ENCODE peak calls at places on chromosomes 7 and 10, in five cellular contexts. O is left ventricle myocardium superior; W is naive thymus-derived CD8-positive, alpha-beta T cell; T is NB4; B is retina. G is an unnamed sample.

GRCh38 chr10:1661861-1662260 is 75.5 kb downstream of the ADARB2 start:
- DNase-seq in O (no peak), W (no peak), T (no peak), B (no peak), G (no peak)

GRCh38 chr10:6423004-6423403 is 157.1 kb downstream of the PRKCQ start:
- DNase-seq in O (no peak), W (no peak), T (no peak), B (no peak), G (no peak)

GRCh38 chr10:13351340-13351915 is 3.3 kb upstream of the SEPHS1 start:
- DNase-seq in O (no peak), W (peak; percentile 47), T (no peak), B (peak; percentile 28), G (peak; percentile 45)

GRCh38 chr10:53899463-53899862 is 901.6 kb downstream of the PCDH15 start:
- DNase-seq in O (no peak), W (no peak), T (peak; percentile 28), B (no peak), G (no peak)

GRCh38 chr10:122375761-122376160 is 1.3 kb downstream of the PLEKHA1 start:
- DNase-seq in O (no peak), W (no peak), T (no peak), B (no peak), G (no peak)

GRCh38 chr7:112238852-112239610 is 32.5 kb downstream of the ZNF277 start:
- DNase-seq in O (no peak), W (no peak), T (no peak), B (no peak), G (no peak)

GRCh38 chr10:107619124-107619523 is 454.6 kb upstream of the SORCS1 start:
- DNase-seq in O (no peak), W (no peak), T (no peak), B (no peak), G (no peak)

GRCh38 chr7:3461923-3462322 is 160.9 kb downstream of the SDK1 start:
- DNase-seq in O (no peak), W (peak; percentile 79), T (no peak), B (no peak), G (peak; percentile 75)

GRCh38 chr10:80407836-80408197 is 534 bp upstream of the PRXL2A start:
- DNase-seq in O (peak; percentile 50), W (no peak), T (no peak), B (peak; percentile 92), G (no peak)

GRCh38 chr10:132785433-132786278 is at the start of gene NKX6-2:
- DNase-seq in O (no peak), W (no peak), T (no peak), B (no peak), G (no peak)

GRCh38 chr10:28202941-28203352 is 99.9 kb downstream of the MPP7 start:
- DNase-seq in O (peak; percentile 41), W (no peak), T (no peak), B (no peak), G (no peak)

GRCh38 chr7:43782768-43783555 is 24.5 kb downstream of the BLVRA start:
- DNase-seq in O (no peak), W (no peak), T (no peak), B (no peak), G (no peak)

GRCh38 chr7:103762361-103762760 is 227.1 kb downstream of the RELN start:
- DNase-seq in O (no peak), W (no peak), T (no peak), B (no peak), G (no peak)

GRCh38 chr10:73339436-73339835 is 19.2 kb downstream of the CFAP70 start:
- DNase-seq in O (peak; percentile 43), W (no peak), T (no peak), B (no peak), G (no peak)

GRCh38 chr10:45420453-45421192 is 46.6 kb downstream of the ALOX5 start:
- DNase-seq in O (peak; percentile 89), W (peak; percentile 45), T (peak; percentile 84), B (no peak), G (peak; percentile 54)

GRCh38 chr7:90698616-90699015 is 102.5 kb downstream of the CDK14 start:
- DNase-seq in O (no peak), W (no peak), T (no peak), B (no peak), G (no peak)

GRCh38 chr7:6398943-6399342 is 48.8 kb downstream of the DAGLB start:
- DNase-seq in O (peak; percentile 55), W (no peak), T (no peak), B (no peak), G (no peak)

GRCh38 chr7:112538859-112539258 is 58.1 kb downstream of the LSMEM1 start:
- DNase-seq in O (no peak), W (no peak), T (no peak), B (no peak), G (no peak)

GRCh38 chr7:94061316-94061715 is 57.2 kb upstream of the BET1 start:
- DNase-seq in O (no peak), W (no peak), T (no peak), B (no peak), G (no peak)

GRCh38 chr10:126734957-126735356 is 64.5 kb upstream of the C10orf90 start:
- DNase-seq in O (no peak), W (no peak), T (no peak), B (no peak), G (no peak)

GRCh38 chr10:48358162-48358561 is 51.7 kb downstream of the MAPK8 start:
- DNase-seq in O (no peak), W (no peak), T (no peak), B (no peak), G (no peak)

G was measured in CD4-positive, alpha-beta memory T cell.